ENCODE peak calls at places on chromosome 19, in nine cellular contexts. U is heart left ventricle, W is neural progenitor cell, M is mammary epithelial cell, E is GM12865, K is K562, Z is cardiac muscle cell, T is heart right ventricle, P is astrocyte. V is an unnamed sample.

GRCh38 chr19:46022431-46023310 is at the start of gene PGLYRP1:
- DNase-seq in U (no peak), W (no peak), K (no peak), T (no peak), P (no peak), M (no peak), Z (no peak), E (no peak), V (no peak)

GRCh38 chr19:10361569-10362011 is 18.8 kb downstream of the TYK2 start:
- DNase-seq in P (no peak), M (no peak), K (peak; percentile 35), T (no peak), E (no peak), Z (no peak), U (no peak), W (no peak), V (no peak)

GRCh38 chr19:2273356-2274184 is 8.4 kb downstream of the PEAK3 start:
- DNase-seq in T (peak; percentile 82), E (peak; percentile 97), K (peak; percentile 90), U (peak; percentile 78), W (peak; percentile 95), Z (peak; percentile 86), M (peak; percentile 56), P (peak; percentile 38), V (peak; percentile 65)

GRCh38 chr19:35084078-35084762 is 31.4 kb upstream of the FXYD3 start:
- DNase-seq in W (no peak), K (no peak), P (no peak), U (no peak), Z (no peak), M (no peak), E (no peak), T (no peak), V (no peak)

GRCh38 chr19:7772752-7773291 is 9.8 kb downstream of the CLEC4M start:
- DNase-seq in W (no peak), M (peak; percentile 76), P (peak; percentile 46), K (no peak), E (peak; percentile 81), U (no peak), Z (no peak), T (no peak), V (peak; percentile 25)

GRCh38 chr19:21568816-21569496 is 63.6 kb downstream of the ZNF429 start:
- DNase-seq in E (no peak), P (peak; percentile 89), W (no peak), M (no peak), U (peak; percentile 91), T (peak; percentile 86), Z (no peak), K (no peak), V (peak; percentile 15)

GRCh38 chr19:34838248-34838647 is 65.2 kb upstream of the ZNF599 start:
- DNase-seq in W (peak; percentile 49), K (peak; percentile 60), T (no peak), P (no peak), Z (peak; percentile 25), M (peak; percentile 11), E (no peak), U (no peak), V (peak; percentile 41)

GRCh38 chr19:1324249-1324791 is 38.6 kb downstream of the EFNA2 start:
- DNase-seq in M (no peak), W (no peak), U (no peak), Z (no peak), P (no peak), E (no peak), T (no peak), K (no peak), V (no peak)

GRCh38 chr19:3034194-3034844 is 5.2 kb upstream of the TLE2 start:
- DNase-seq in Z (no peak), E (no peak), T (no peak), W (peak; percentile 20), U (no peak), M (no peak), P (peak; percentile 25), K (no peak), V (peak; percentile 53)

GRCh38 chr19:33302974-33303790 is 848 bp upstream of the CEBPA start:
- DNase-seq in K (peak; percentile 25), E (no peak), P (peak; percentile 32), T (peak; percentile 58), W (peak; percentile 84), Z (peak; percentile 86), M (peak; percentile 54), U (peak; percentile 48), V (peak; percentile 56)

GRCh38 chr19:50536662-50537305 is 23.1 kb upstream of the ASPDH start:
- DNase-seq in E (no peak), U (no peak), W (no peak), P (peak; percentile 2), M (no peak), Z (no peak), T (no peak), K (no peak), V (no peak)
- TF ChIP-seq CTCF in E (peak; percentile 6), U (no peak), W (peak; percentile 17), P (no peak), M (no peak), Z (no peak), T (no peak), K (peak; percentile 48), V (no peak)

GRCh38 chr19:48490980-48491792 is 20.4 kb downstream of the LMTK3 start:
- DNase-seq in W (peak; percentile 88), P (no peak), M (peak; percentile 42), K (peak; percentile 96), T (no peak), E (peak; percentile 64), U (no peak), Z (peak; percentile 65), V (no peak)
- H3K4me3 ChIP-seq in W (peak overlapping the region; percentile 34), P (no peak overlapping the region), M (no peak overlapping the region), K (no peak overlapping the region), T (no peak overlapping the region), E (no peak overlapping the region), U (no peak overlapping the region), Z (peak overlapping the region; percentile 8), V (no peak overlapping the region)

DNA sequence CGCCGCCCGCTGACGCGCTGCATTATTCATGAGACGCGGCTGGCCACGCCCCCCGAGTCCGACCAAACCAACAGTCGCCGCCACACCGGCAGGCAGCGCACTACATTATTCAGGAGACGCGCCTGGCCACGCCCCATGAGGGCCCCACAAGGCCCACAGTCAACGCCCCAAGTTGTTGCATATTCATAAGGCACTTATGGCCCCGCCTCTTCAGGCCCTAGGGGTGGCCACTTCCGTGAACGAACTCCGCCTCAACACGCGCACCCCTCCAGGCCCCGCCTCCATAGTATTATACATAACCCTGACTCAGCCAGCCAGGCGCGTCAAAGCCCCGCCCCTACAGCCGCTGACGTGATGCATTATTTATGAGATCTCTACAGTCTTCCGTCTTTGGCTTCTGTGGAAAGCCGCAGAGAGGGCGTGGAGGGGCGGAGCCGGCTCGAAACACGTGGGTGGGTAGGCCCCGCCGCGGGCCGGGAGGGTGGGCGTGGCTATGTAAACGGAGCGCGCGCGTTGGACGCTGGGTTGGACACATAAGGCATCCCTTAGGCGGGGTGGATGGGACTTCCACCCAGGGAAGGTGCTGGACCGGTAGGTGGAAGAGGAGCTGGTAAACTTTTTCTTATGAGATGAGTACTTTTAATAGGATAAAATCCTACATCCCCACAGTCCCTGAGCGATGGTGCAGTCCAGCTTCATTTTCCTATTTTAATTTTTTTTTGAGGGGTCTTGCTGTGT is 423 bp upstream of the ELL start:
- DNase-seq in E (peak; percentile 100), K (peak; percentile 98), P (peak; percentile 99), T (peak; percentile 100), Z (peak; percentile 100), M (peak; percentile 100), W (peak; percentile 100), U (peak; percentile 100), V (peak; percentile 100)
- TF ChIP-seq CTCF in E (no peak), K (no peak), P (no peak), T (peak; percentile 14), Z (peak; percentile 8), M (peak; percentile 26), W (no peak), U (peak; percentile 28), V (peak; percentile 8)

DNA sequence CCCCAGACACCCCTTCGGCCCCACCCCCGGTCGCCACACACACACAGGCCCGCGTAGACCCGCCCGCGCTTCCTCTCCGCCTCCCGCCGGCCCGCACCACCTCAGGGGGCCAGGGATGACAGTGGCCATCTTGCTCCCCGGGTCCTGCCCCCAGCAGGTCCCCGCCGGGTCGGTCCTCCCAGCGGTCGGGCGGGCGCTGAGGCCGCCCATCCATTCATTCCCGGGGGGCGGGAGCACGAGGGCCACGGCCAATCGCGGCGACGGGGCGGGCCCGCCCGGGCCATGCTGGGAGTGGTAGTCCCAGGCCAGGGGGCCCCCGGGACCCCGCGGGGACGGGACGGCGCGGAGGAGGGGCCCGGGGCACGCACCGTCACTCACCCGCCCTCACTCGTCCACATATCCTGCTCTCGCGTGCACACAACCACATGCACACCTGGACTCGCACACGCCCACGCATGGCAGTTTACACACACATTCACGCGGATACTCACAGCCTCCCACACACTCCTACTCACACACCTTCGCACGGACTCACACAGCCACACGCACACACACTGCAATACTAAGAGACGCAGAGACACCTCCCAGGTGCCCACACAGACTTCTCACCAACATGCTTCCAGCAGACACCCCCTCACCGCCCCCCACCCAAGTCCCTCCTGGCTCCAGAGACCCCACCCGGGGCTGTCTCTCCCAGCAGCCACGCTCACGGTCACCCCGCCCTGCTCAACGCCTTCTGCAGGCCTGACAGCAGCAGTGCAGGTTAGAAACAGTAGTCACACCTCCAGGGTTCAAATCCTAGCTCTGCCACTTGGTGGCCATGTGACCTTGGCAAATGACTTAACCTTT is at the start of gene DPF1:
- DNase-seq in T (peak; percentile 50), W (peak; percentile 93), Z (peak; percentile 92), E (peak; percentile 86), U (peak; percentile 60), M (peak; percentile 79), K (peak; percentile 96), P (peak; percentile 36), V (peak; percentile 64)
- H3K4me3 ChIP-seq in T (no peak within 1 kb of the TSS), W (peak within 1 kb of the TSS; percentile 78), Z (peak within 1 kb of the TSS; percentile 77), E (peak within 1 kb of the TSS; percentile 54), U (peak within 1 kb of the TSS; percentile 45), M (peak within 1 kb of the TSS; percentile 62), K (peak within 1 kb of the TSS; percentile 67), P (peak within 1 kb of the TSS; percentile 68), V (peak within 1 kb of the TSS; percentile 64)

DNA sequence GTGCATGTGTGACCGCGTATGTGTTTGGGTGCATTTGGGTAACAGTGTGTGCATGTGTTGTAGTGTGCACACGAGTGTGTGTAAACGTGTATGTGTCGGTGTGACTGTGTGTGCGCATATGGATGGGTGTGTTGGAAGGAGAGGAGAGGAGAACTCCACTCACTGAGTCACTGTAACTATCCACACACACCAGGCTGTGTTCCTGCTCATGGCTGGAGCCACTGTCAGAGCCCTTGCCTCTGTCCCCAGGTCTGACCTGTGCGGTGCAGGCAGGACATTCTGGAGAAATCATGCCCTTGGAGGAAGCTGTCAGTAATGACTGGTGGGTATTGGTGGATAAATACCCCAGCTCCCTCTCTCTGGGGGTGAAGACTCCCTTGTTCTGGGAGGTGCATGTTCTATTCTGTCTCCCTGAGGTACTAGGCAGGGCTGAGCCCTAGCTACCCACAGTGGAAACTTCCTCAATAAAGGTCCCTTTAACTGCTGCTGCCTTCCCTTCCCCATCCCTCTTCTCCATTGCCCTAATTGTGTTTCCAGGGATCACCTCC is 48.4 kb downstream of the CYP4F22 start:
- DNase-seq in M (no peak), K (no peak), Z (no peak), U (no peak), P (no peak), W (no peak), T (no peak), E (no peak), V (no peak)
- TF ChIP-seq CTCF in M (no peak), K (no peak), Z (no peak), U (no peak), P (no peak), W (no peak), T (no peak), E (no peak), V (no peak)

GRCh38 chr19:41116261-41116660 is 2.0 kb downstream of the CYP2F1 start:
- DNase-seq in U (no peak), T (no peak), K (no peak), Z (no peak), E (no peak), W (no peak), P (no peak), M (no peak), V (no peak)
- H3K4me3 ChIP-seq in U (no peak overlapping the region), T (no peak overlapping the region), K (no peak overlapping the region), Z (no peak overlapping the region), E (no peak overlapping the region), W (no peak overlapping the region), P (no peak overlapping the region), M (no peak overlapping the region), V (no peak overlapping the region)

V was measured in fibroblast of pulmonary artery.